ENCODE peak calls at places on chromosomes 5 and 9, in six cellular contexts. One of them, this sample, is unnamed.

GRCh38 chr9:120418315-120418714 is 161.7 kb downstream of the CDK5RAP2 start:
- DNase-seq in effector CD8-positive, alpha-beta T cell: no peak
- DNase-seq in EH: no peak
- DNase-seq in iPS-NIHi11: no peak
- DNase-seq in left ventricle myocardium inferior: no peak
- DNase-seq in MV-4-11: no peak
- DNase-seq in this sample: no peak

GRCh38 chr9:127035423-127035822 is 87.0 kb downstream of the ANGPTL2 start:
- DNase-seq in effector CD8-positive, alpha-beta T cell: no peak
- DNase-seq in EH: no peak
- DNase-seq in iPS-NIHi11: no peak
- DNase-seq in left ventricle myocardium inferior: peak
- DNase-seq in MV-4-11: no peak
- DNase-seq in this sample: no peak

GRCh38 chr5:132418876-132419275 is 49.4 kb downstream of the SLC22A5 start:
- DNase-seq in effector CD8-positive, alpha-beta T cell: no peak
- DNase-seq in EH: peak
- DNase-seq in iPS-NIHi11: no peak
- DNase-seq in left ventricle myocardium inferior: no peak
- DNase-seq in MV-4-11: no peak
- DNase-seq in this sample: no peak

GRCh38 chr5:122236270-122236669 is 75.8 kb upstream of the SNCAIP start:
- DNase-seq in effector CD8-positive, alpha-beta T cell: no peak
- DNase-seq in EH: peak
- DNase-seq in iPS-NIHi11: no peak
- DNase-seq in left ventricle myocardium inferior: no peak
- DNase-seq in MV-4-11: no peak
- DNase-seq in this sample: no peak

GRCh38 chr9:129887210-129888084 is 52.2 kb downstream of the USP20 start:
- DNase-seq in effector CD8-positive, alpha-beta T cell: peak
- DNase-seq in EH: peak
- DNase-seq in iPS-NIHi11: no peak
- DNase-seq in left ventricle myocardium inferior: no peak
- DNase-seq in MV-4-11: peak
- DNase-seq in this sample: peak

GRCh38 chr9:98081477-98082219 is 25.1 kb downstream of the NANS start:
- DNase-seq in effector CD8-positive, alpha-beta T cell: no peak
- DNase-seq in EH: peak
- DNase-seq in iPS-NIHi11: no peak
- DNase-seq in left ventricle myocardium inferior: no peak
- DNase-seq in MV-4-11: peak
- DNase-seq in this sample: peak

GRCh38 chr9:70049236-70049635 is 5.6 kb downstream of the MAMDC2 start:
- DNase-seq in effector CD8-positive, alpha-beta T cell: no peak
- DNase-seq in EH: peak
- DNase-seq in iPS-NIHi11: no peak
- DNase-seq in left ventricle myocardium inferior: peak
- DNase-seq in MV-4-11: no peak
- DNase-seq in this sample: no peak

GRCh38 chr9:136047076-136047774 is 47.9 kb downstream of the NACC2 start:
- DNase-seq in effector CD8-positive, alpha-beta T cell: no peak
- DNase-seq in EH: no peak
- DNase-seq in iPS-NIHi11: no peak
- DNase-seq in left ventricle myocardium inferior: no peak
- DNase-seq in MV-4-11: no peak
- DNase-seq in this sample: peak

GRCh38 chr5:131854134-131854533 is 57.3 kb upstream of the FNIP1 start:
- DNase-seq in effector CD8-positive, alpha-beta T cell: no peak
- DNase-seq in EH: peak
- DNase-seq in iPS-NIHi11: no peak
- DNase-seq in left ventricle myocardium inferior: no peak
- DNase-seq in MV-4-11: peak
- DNase-seq in this sample: peak

GRCh38 chr9:534886-535285 is 306.6 kb upstream of the DMRT1 start:
- DNase-seq in effector CD8-positive, alpha-beta T cell: no peak
- DNase-seq in EH: no peak
- DNase-seq in iPS-NIHi11: no peak
- DNase-seq in left ventricle myocardium inferior: peak
- DNase-seq in MV-4-11: no peak
- DNase-seq in this sample: no peak

GRCh38 chr9:21611896-21612295 is 129.8 kb upstream of the IFNE start:
- DNase-seq in effector CD8-positive, alpha-beta T cell: no peak
- DNase-seq in EH: no peak
- DNase-seq in iPS-NIHi11: no peak
- DNase-seq in left ventricle myocardium inferior: no peak
- DNase-seq in MV-4-11: no peak
- DNase-seq in this sample: no peak

GRCh38 chr5:58582411-58583393 is at the start of gene RAB3C:
- DNase-seq in effector CD8-positive, alpha-beta T cell: no peak
- DNase-seq in EH: peak
- DNase-seq in iPS-NIHi11: peak
- DNase-seq in left ventricle myocardium inferior: peak
- DNase-seq in MV-4-11: peak
- DNase-seq in this sample: peak

GRCh38 chr9:133114886-133115603 is 6.0 kb downstream of the RALGDS start:
- DNase-seq in effector CD8-positive, alpha-beta T cell: no peak
- DNase-seq in EH: no peak
- DNase-seq in iPS-NIHi11: no peak
- DNase-seq in left ventricle myocardium inferior: peak
- DNase-seq in MV-4-11: peak
- DNase-seq in this sample: no peak

GRCh38 chr5:112687306-112687705 is 50.4 kb upstream of the APC start:
- DNase-seq in effector CD8-positive, alpha-beta T cell: no peak
- DNase-seq in EH: no peak
- DNase-seq in iPS-NIHi11: peak
- DNase-seq in left ventricle myocardium inferior: no peak
- DNase-seq in MV-4-11: no peak
- DNase-seq in this sample: no peak

GRCh38 chr9:4741365-4742031 is 496 bp upstream of the AK3 start:
- DNase-seq in effector CD8-positive, alpha-beta T cell: no peak
- DNase-seq in EH: no peak
- DNase-seq in iPS-NIHi11: peak
- DNase-seq in left ventricle myocardium inferior: peak
- DNase-seq in MV-4-11: no peak
- DNase-seq in this sample: no peak

GRCh38 chr9:98908897-98909634 is 34.6 kb upstream of the COL15A1 start:
- DNase-seq in effector CD8-positive, alpha-beta T cell: no peak
- DNase-seq in EH: peak
- DNase-seq in iPS-NIHi11: no peak
- DNase-seq in left ventricle myocardium inferior: no peak
- DNase-seq in MV-4-11: no peak
- DNase-seq in this sample: no peak

GRCh38 chr5:148267972-148268371 is 622 bp upstream of the SPINK13 start:
- DNase-seq in effector CD8-positive, alpha-beta T cell: no peak
- DNase-seq in EH: no peak
- DNase-seq in iPS-NIHi11: no peak
- DNase-seq in left ventricle myocardium inferior: no peak
- DNase-seq in MV-4-11: no peak
- DNase-seq in this sample: no peak

GRCh38 chr5:134029156-134029555 is 24.4 kb upstream of the VDAC1 start:
- DNase-seq in effector CD8-positive, alpha-beta T cell: no peak
- DNase-seq in EH: peak
- DNase-seq in iPS-NIHi11: no peak
- DNase-seq in left ventricle myocardium inferior: no peak
- DNase-seq in MV-4-11: peak
- DNase-seq in this sample: peak

GRCh38 chr5:10665799-10666198 is 95.2 kb downstream of the DAP start:
- DNase-seq in effector CD8-positive, alpha-beta T cell: no peak
- DNase-seq in EH: no peak
- DNase-seq in iPS-NIHi11: no peak
- DNase-seq in left ventricle myocardium inferior: no peak
- DNase-seq in MV-4-11: no peak
- DNase-seq in this sample: no peak

GRCh38 chr9:115115117-115115880 is 2.7 kb downstream of the TNC start:
- DNase-seq in effector CD8-positive, alpha-beta T cell: no peak
- DNase-seq in EH: peak
- DNase-seq in iPS-NIHi11: no peak
- DNase-seq in left ventricle myocardium inferior: no peak
- DNase-seq in MV-4-11: no peak
- DNase-seq in this sample: no peak

GRCh38 chr9:16335788-16336580 is 534.5 kb downstream of the BNC2 start:
- DNase-seq in effector CD8-positive, alpha-beta T cell: no peak
- DNase-seq in EH: peak
- DNase-seq in iPS-NIHi11: no peak
- DNase-seq in left ventricle myocardium inferior: peak
- DNase-seq in MV-4-11: peak
- DNase-seq in this sample: peak

GRCh38 chr5:66440202-66440680 is 156.0 kb upstream of the MAST4 start:
- DNase-seq in effector CD8-positive, alpha-beta T cell: no peak
- DNase-seq in EH: peak
- DNase-seq in iPS-NIHi11: peak
- DNase-seq in left ventricle myocardium inferior: peak
- DNase-seq in MV-4-11: peak
- DNase-seq in this sample: no peak